ENCODE peak calls at places on chromosomes 1 and 21, in seven cellular contexts. H is lower leg skin; O is activated CD4-positive, CD25-positive, alpha-beta regulatory T cell treated with anti-CD3 and anti-CD28 coated beads, Interleukin-2, amount 50 U/mL, for 72 hours; J is transverse colon; W is left colon; N is caudate nucleus; Q is fibroblast of pulmonary artery. M is an unnamed sample.

GRCh38 chr1:78676347-78676982 is 26.8 kb downstream of the IFI44 start:
- DNase-seq in N (no peak), H (no peak), W (peak; percentile 53), O (no peak), J (peak; percentile 38), Q (peak; percentile 89), M (no peak)

GRCh38 chr1:99675994-99676393 is 30.1 kb downstream of the PALMD start:
- DNase-seq in Q (no peak), H (no peak), W (no peak), O (no peak), N (no peak), J (no peak), M (no peak)

GRCh38 chr1:217343907-217344306 is 287.0 kb downstream of the GPATCH2 start:
- DNase-seq in O (no peak), H (no peak), N (no peak), Q (no peak), W (no peak), J (no peak), M (no peak)

GRCh38 chr1:201902198-201902597 is 13.5 kb downstream of the SHISA4 start:
- DNase-seq in J (no peak), W (no peak), O (no peak), Q (no peak), N (no peak), H (no peak), M (no peak)

GRCh38 chr1:213905315-213905714 is 82.5 kb upstream of the PROX1 start:
- DNase-seq in N (peak; percentile 58), J (no peak), Q (no peak), H (no peak), W (no peak), O (no peak), M (no peak)

GRCh38 chr1:46301406-46302090 is 1.9 kb downstream of the LRRC41 start:
- DNase-seq in J (no peak), Q (peak; percentile 50), H (peak; percentile 91), O (no peak), W (no peak), N (no peak), M (peak; percentile 30)

GRCh38 chr21:45971487-45972352 is 9.8 kb upstream of the COL6A1 start:
- DNase-seq in Q (peak; percentile 71), O (no peak), W (no peak), H (peak; percentile 95), J (peak; percentile 35), N (no peak), M (no peak)

GRCh38 chr1:219058891-219059820 is 114.5 kb upstream of the LYPLAL1 start:
- DNase-seq in J (no peak), Q (no peak), W (no peak), N (no peak), O (no peak), H (no peak), M (no peak)

GRCh38 chr1:150973258-150973825 is 1.3 kb downstream of the CERS2 start:
- DNase-seq in J (peak; percentile 20), O (no peak), Q (no peak), N (no peak), H (no peak), W (peak; percentile 32), M (no peak)

GRCh38 chr1:212746546-212746945 is 45.0 kb downstream of the NSL1 start:
- DNase-seq in H (no peak), W (no peak), N (no peak), Q (no peak), J (no peak), O (no peak), M (no peak)

GRCh38 chr1:43348809-43349593 is 9.8 kb upstream of the CDC20 start:
- DNase-seq in J (peak; percentile 94), W (peak; percentile 94), H (peak; percentile 95), N (peak; percentile 58), Q (peak; percentile 64), O (peak; percentile 68), M (peak; percentile 76)

GRCh38 chr1:239805888-239806772 is 285.6 kb upstream of the FMN2 start:
- DNase-seq in Q (no peak), O (no peak), N (no peak), J (no peak), W (no peak), H (no peak), M (no peak)

GRCh38 chr1:15680131-15680530 is 4.0 kb upstream of the PLEKHM2 start:
- DNase-seq in Q (peak; percentile 61), N (no peak), O (no peak), J (no peak), W (no peak), H (no peak), M (peak; percentile 81)

GRCh38 chr21:36990508-36991205 is 15.8 kb upstream of the RIPPLY3 start:
- DNase-seq in W (no peak), Q (no peak), H (no peak), N (no peak), O (no peak), J (no peak), M (peak; percentile 30)

GRCh38 chr1:15212216-15212988 is 34.6 kb upstream of the FHAD1 start:
- DNase-seq in O (no peak), W (no peak), N (no peak), J (no peak), H (no peak), Q (no peak), M (no peak)

GRCh38 chr1:184118051-184118450 is 66.5 kb downstream of the TSEN15 start:
- DNase-seq in H (no peak), J (no peak), W (no peak), O (no peak), N (no peak), Q (peak; percentile 94), M (peak; percentile 99)

GRCh38 chr21:29077651-29078090 is 4.2 kb upstream of the CCT8 start:
- DNase-seq in O (no peak), W (peak; percentile 39), N (no peak), J (no peak), Q (peak; percentile 49), H (no peak), M (no peak)

GRCh38 chr1:196372896-196373536 is 235.2 kb downstream of the KCNT2 start:
- DNase-seq in H (no peak), Q (peak; percentile 63), J (no peak), O (no peak), N (no peak), W (no peak), M (no peak)

GRCh38 chr1:22332795-22333499 is 118.7 kb upstream of the ZBTB40 start:
- DNase-seq in O (no peak), W (no peak), J (no peak), H (no peak), Q (no peak), N (no peak), M (no peak)

GRCh38 chr1:67148516-67149178 is 13.9 kb upstream of the C1orf141 start:
- DNase-seq in Q (peak; percentile 4), N (no peak), J (no peak), O (no peak), W (no peak), H (no peak), M (peak; percentile 24)

GRCh38 chr1:76103034-76103433 is 28.5 kb downstream of the ST6GALNAC3 start:
- DNase-seq in Q (peak; percentile 10), W (no peak), N (no peak), H (no peak), J (no peak), O (no peak), M (no peak)

GRCh38 chr1:110529011-110529410 is 10.0 kb upstream of the KCNA10 start:
- DNase-seq in H (no peak), Q (no peak), N (no peak), J (no peak), W (no peak), O (no peak), M (no peak)

GRCh38 chr1:166843769-166844596 is 4.7 kb downstream of the POGK start:
- DNase-seq in W (no peak), N (peak; percentile 45), Q (peak; percentile 16), J (peak; percentile 15), O (no peak), H (no peak), M (no peak)

GRCh38 chr1:211638723-211639122 is 36.7 kb downstream of the NEK2 start:
- DNase-seq in Q (peak; percentile 68), W (no peak), N (no peak), O (no peak), J (no peak), H (peak; percentile 21), M (no peak)

GRCh38 chr1:38095337-38096030 is 48.9 kb upstream of the POU3F1 start:
- DNase-seq in O (no peak), H (no peak), Q (no peak), J (no peak), W (no peak), N (no peak), M (no peak)

GRCh38 chr1:20723537-20724363 is 5.9 kb upstream of the KIF17 start:
- DNase-seq in O (no peak), N (no peak), Q (no peak), J (peak; percentile 5), H (peak; percentile 84), W (no peak), M (no peak)

GRCh38 chr1:110339427-110340206 is 440 bp downstream of the RBM15 start:
- DNase-seq in W (peak; percentile 72), O (peak; percentile 66), H (no peak), J (peak; percentile 63), N (peak; percentile 65), Q (peak; percentile 39), M (peak; percentile 27)

GRCh38 chr21:26115346-26115745 is 55.2 kb downstream of the APP start:
- DNase-seq in J (no peak), Q (peak; percentile 70), N (no peak), W (peak; percentile 17), H (no peak), O (no peak), M (no peak)

GRCh38 chr1:115190766-115191165 is 101.5 kb upstream of the TSPAN2 start:
- DNase-seq in H (no peak), J (no peak), O (no peak), W (no peak), Q (no peak), N (no peak), M (no peak)

GRCh38 chr1:30242722-30243465 is 480.5 kb downstream of the MATN1 start:
- DNase-seq in Q (no peak), O (no peak), W (no peak), J (no peak), N (no peak), H (no peak), M (no peak)